ENCODE peak calls at places on chromosomes 6 and 20, in four cellular contexts. One of them, this sample, is unnamed.

GRCh38 chr20:43752561-43753301 is 25.9 kb upstream of the GTSF1L start:
- DNase-seq in MM.1S: peak
- DNase-seq in HCT116: no peak
- DNase-seq in GM23248: peak
- DNase-seq in this sample: peak

GRCh38 chr6:164108869-164109769 is 694.6 kb downstream of the QKI start:
- DNase-seq in HCT116: no peak
- DNase-seq in GM23248: peak
- DNase-seq in MM.1S: no peak
- DNase-seq in this sample: no peak

GRCh38 chr20:48098866-48099265 is 313.6 kb upstream of the SULF2 start:
- DNase-seq in MM.1S: no peak
- DNase-seq in HCT116: no peak
- DNase-seq in GM23248: no peak
- DNase-seq in this sample: no peak

GRCh38 chr6:90343581-90343980 is 46.9 kb upstream of the BACH2 start:
- DNase-seq in GM23248: peak
- DNase-seq in MM.1S: no peak
- DNase-seq in HCT116: peak
- DNase-seq in this sample: no peak

GRCh38 chr20:56194042-56194441 is 54.5 kb upstream of the MC3R start:
- DNase-seq in HCT116: no peak
- DNase-seq in MM.1S: no peak
- DNase-seq in GM23248: no peak
- DNase-seq in this sample: no peak

GRCh38 chr6:52426667-52427066 is 6.5 kb downstream of the EFHC1 start:
- DNase-seq in MM.1S: no peak
- DNase-seq in HCT116: no peak
- DNase-seq in GM23248: no peak
- DNase-seq in this sample: no peak

GRCh38 chr6:148231572-148231971 is 111.1 kb upstream of the SASH1 start:
- DNase-seq in GM23248: peak
- DNase-seq in MM.1S: no peak
- DNase-seq in HCT116: no peak
- DNase-seq in this sample: no peak

GRCh38 chr6:43973351-43973750 is 153.9 kb downstream of the MRPL14 start:
- DNase-seq in MM.1S: no peak
- DNase-seq in GM23248: peak
- DNase-seq in HCT116: no peak
- DNase-seq in this sample: no peak

GRCh38 chr6:28953039-28953872 is 29.5 kb upstream of the TRIM27 start:
- DNase-seq in HCT116: peak
- DNase-seq in GM23248: peak
- DNase-seq in MM.1S: peak
- DNase-seq in this sample: peak

GRCh38 chr6:141562801-141563763 is 569.6 kb upstream of the GJE1 start:
- DNase-seq in MM.1S: peak
- DNase-seq in GM23248: peak
- DNase-seq in HCT116: peak
- DNase-seq in this sample: peak

GRCh38 chr6:156686940-156687874 is 90.0 kb upstream of the ARID1B start:
- DNase-seq in GM23248: peak
- DNase-seq in HCT116: peak
- DNase-seq in MM.1S: peak
- DNase-seq in this sample: peak

GRCh38 chr6:87754828-87755227 is 52.8 kb upstream of the AKIRIN2 start:
- DNase-seq in GM23248: no peak
- DNase-seq in MM.1S: no peak
- DNase-seq in HCT116: no peak
- DNase-seq in this sample: peak

GRCh38 chr20:42572320-42573016 is 617.2 kb downstream of the PTPRT start:
- DNase-seq in GM23248: no peak
- DNase-seq in HCT116: no peak
- DNase-seq in MM.1S: no peak
- DNase-seq in this sample: no peak

GRCh38 chr6:144077881-144078280 is 17.5 kb downstream of the SF3B5 start:
- DNase-seq in MM.1S: peak
- DNase-seq in GM23248: no peak
- DNase-seq in HCT116: no peak
- DNase-seq in this sample: no peak

GRCh38 chr6:36358235-36358915 is 21.7 kb upstream of the BNIP5 start:
- DNase-seq in HCT116: no peak
- DNase-seq in MM.1S: no peak
- DNase-seq in GM23248: no peak
- DNase-seq in this sample: no peak

GRCh38 chr20:41222703-41223102 is 85.4 kb downstream of the PLCG1 start:
- DNase-seq in GM23248: peak
- DNase-seq in HCT116: no peak
- DNase-seq in MM.1S: no peak
- DNase-seq in this sample: no peak

GRCh38 chr6:77124604-77125003 is 338.7 kb downstream of the HTR1B start:
- DNase-seq in HCT116: no peak
- DNase-seq in MM.1S: no peak
- DNase-seq in GM23248: peak
- DNase-seq in this sample: no peak

GRCh38 chr6:153167026-153167891 is 36.2 kb upstream of the RGS17 start:
- DNase-seq in HCT116: peak
- DNase-seq in GM23248: peak
- DNase-seq in MM.1S: no peak
- DNase-seq in this sample: no peak

GRCh38 chr6:113671440-113671839 is 185.7 kb upstream of the MARCKS start:
- DNase-seq in GM23248: no peak
- DNase-seq in HCT116: no peak
- DNase-seq in MM.1S: no peak
- DNase-seq in this sample: no peak

GRCh38 chr6:113676057-113676456 is 181.1 kb upstream of the MARCKS start:
- DNase-seq in MM.1S: no peak
- DNase-seq in GM23248: no peak
- DNase-seq in HCT116: no peak
- DNase-seq in this sample: no peak

GRCh38 chr6:113669641-113670040 is 187.5 kb upstream of the MARCKS start:
- DNase-seq in GM23248: no peak
- DNase-seq in HCT116: no peak
- DNase-seq in MM.1S: no peak
- DNase-seq in this sample: no peak

GRCh38 chr6:113674075-113674474 is 183.1 kb upstream of the MARCKS start:
- DNase-seq in MM.1S: no peak
- DNase-seq in HCT116: no peak
- DNase-seq in GM23248: no peak
- DNase-seq in this sample: no peak

GRCh38 chr6:113672691-113673149 is 184.4 kb upstream of the MARCKS start:
- DNase-seq in MM.1S: no peak
- DNase-seq in HCT116: no peak
- DNase-seq in GM23248: peak
- DNase-seq in this sample: no peak
- TF ChIP-seq EZH2phosphoT487 in MM.1S: no peak
- TF ChIP-seq EZH2phosphoT487 in HCT116: no peak
- TF ChIP-seq EZH2phosphoT487 in GM23248: no peak
- TF ChIP-seq EZH2phosphoT487 in this sample: no peak

DNA sequence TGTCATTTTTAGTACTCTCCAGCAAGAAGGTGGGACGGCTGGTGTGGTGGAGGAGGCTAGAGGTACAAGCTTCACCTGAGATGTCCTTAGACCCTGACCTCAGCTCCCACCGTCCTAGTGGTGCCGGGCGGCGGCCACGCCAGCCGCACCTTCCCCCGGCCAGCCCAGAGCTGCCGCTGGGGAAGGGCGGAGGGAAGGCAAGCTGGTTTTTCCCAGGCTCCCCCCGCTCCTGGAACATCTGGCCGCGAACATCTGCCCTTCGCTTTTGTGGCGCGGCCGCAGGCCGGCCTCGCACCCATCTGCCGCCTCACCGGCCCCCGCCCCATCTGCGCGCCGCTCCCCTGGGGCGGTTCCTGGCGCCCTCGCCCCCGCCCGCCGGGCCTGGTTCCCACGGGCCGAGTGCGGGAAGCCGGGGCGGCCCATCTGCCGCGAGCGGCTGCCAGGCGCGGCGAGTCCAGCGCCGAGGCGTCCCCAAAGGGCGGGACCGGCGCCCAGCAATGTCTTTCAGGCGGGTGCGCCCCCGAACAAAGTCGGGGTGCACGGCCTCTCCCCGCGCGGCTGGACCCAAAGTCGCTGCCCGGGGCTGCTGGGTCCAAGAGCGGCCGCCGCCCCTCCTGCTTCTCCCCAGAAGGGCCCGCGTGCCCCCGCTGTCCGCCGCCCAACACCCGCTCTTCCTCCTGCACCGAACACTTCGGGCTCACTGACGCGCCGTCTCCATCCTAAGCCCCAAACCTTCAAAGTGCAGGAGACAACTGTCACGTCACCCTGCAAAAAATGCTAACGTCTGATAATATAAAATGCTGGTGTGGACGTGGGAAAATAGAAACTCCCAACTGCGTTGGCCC is 17.3 kb upstream of the ID1 start:
- DNase-seq in GM23248: peak
- DNase-seq in MM.1S: no peak
- DNase-seq in HCT116: no peak
- DNase-seq in this sample: no peak
- H3K4me3 ChIP-seq in GM23248: peak
- H3K4me3 ChIP-seq in MM.1S: peak
- H3K4me3 ChIP-seq in HCT116: peak
- H3K4me3 ChIP-seq in this sample: no peak

GRCh38 chr6:159821726-159822125 is 21.6 kb downstream of the PNLDC1 start:
- DNase-seq in HCT116: no peak
- DNase-seq in GM23248: no peak
- DNase-seq in MM.1S: no peak
- DNase-seq in this sample: no peak

GRCh38 chr6:159819098-159819497 is 19.0 kb downstream of the PNLDC1 start:
- DNase-seq in GM23248: no peak
- DNase-seq in HCT116: no peak
- DNase-seq in MM.1S: no peak
- DNase-seq in this sample: no peak

GRCh38 chr6:159817951-159818739 is 18.1 kb downstream of the PNLDC1 start:
- DNase-seq in MM.1S: no peak
- DNase-seq in HCT116: no peak
- DNase-seq in GM23248: no peak
- DNase-seq in this sample: no peak

GRCh38 chr6:159821111-159821510 is 21.0 kb downstream of the PNLDC1 start:
- DNase-seq in GM23248: no peak
- DNase-seq in HCT116: no peak
- DNase-seq in MM.1S: no peak
- DNase-seq in this sample: no peak

GRCh38 chr6:159819932-159820640 is 20.0 kb downstream of the PNLDC1 start:
- DNase-seq in HCT116: no peak
- DNase-seq in MM.1S: peak
- DNase-seq in GM23248: no peak
- DNase-seq in this sample: peak
- TF ChIP-seq EZH2phosphoT487 in HCT116: no peak
- TF ChIP-seq EZH2phosphoT487 in MM.1S: no peak
- TF ChIP-seq EZH2phosphoT487 in GM23248: no peak
- TF ChIP-seq EZH2phosphoT487 in this sample: no peak

GRCh38 chr20:59945175-59945574 is 5.0 kb downstream of the FAM217B start:
- DNase-seq in MM.1S: no peak
- DNase-seq in HCT116: no peak
- DNase-seq in GM23248: peak
- DNase-seq in this sample: no peak
- H3K4me3 ChIP-seq in MM.1S: no peak
- H3K4me3 ChIP-seq in HCT116: no peak
- H3K4me3 ChIP-seq in GM23248: no peak
- H3K4me3 ChIP-seq in this sample: no peak

GRCh38 chr20:59498291-59498690 is 106.0 kb upstream of the PHACTR3 start:
- DNase-seq in HCT116: no peak
- DNase-seq in GM23248: no peak
- DNase-seq in MM.1S: no peak
- DNase-seq in this sample: no peak

GRCh38 chr20:59495894-59496510 is 108.3 kb upstream of the PHACTR3 start:
- DNase-seq in HCT116: peak
- DNase-seq in GM23248: peak
- DNase-seq in MM.1S: peak
- DNase-seq in this sample: peak

GRCh38 chr20:59495166-59495565 is 109.2 kb upstream of the PHACTR3 start:
- DNase-seq in GM23248: no peak
- DNase-seq in MM.1S: no peak
- DNase-seq in HCT116: no peak
- DNase-seq in this sample: no peak

GRCh38 chr20:59499863-59500262 is 104.5 kb upstream of the PHACTR3 start:
- DNase-seq in GM23248: no peak
- DNase-seq in MM.1S: no peak
- DNase-seq in HCT116: no peak
- DNase-seq in this sample: no peak

DNA sequence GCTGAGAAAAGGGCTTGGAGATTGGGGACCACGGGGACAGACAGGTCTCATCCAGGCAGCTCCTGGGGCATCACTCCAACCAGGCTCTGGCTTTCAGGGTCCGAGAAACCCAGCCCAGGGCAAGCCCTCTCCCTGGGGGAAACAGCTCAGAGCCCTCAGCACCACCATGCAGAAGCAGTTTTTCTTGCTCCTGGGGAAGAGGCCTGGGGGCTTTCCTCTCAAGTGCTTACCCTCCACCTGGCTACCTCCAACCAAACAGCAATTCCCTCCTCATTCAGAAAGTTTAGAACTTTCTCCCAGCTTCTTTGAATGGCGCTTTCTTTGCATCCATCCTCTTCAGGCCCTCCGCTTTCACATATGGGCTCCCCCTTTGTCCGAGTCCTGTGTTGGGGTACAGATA is 110.4 kb upstream of the PHACTR3 start:
- DNase-seq in GM23248: no peak
- DNase-seq in HCT116: no peak
- DNase-seq in MM.1S: no peak
- DNase-seq in this sample: no peak
- TF ChIP-seq EZH2phosphoT487 in GM23248: no peak
- TF ChIP-seq EZH2phosphoT487 in HCT116: no peak
- TF ChIP-seq EZH2phosphoT487 in MM.1S: no peak
- TF ChIP-seq EZH2phosphoT487 in this sample: no peak

GRCh38 chr6:80638222-80639055 is 532.0 kb downstream of the BCKDHB start:
- DNase-seq in HCT116: peak
- DNase-seq in MM.1S: peak
- DNase-seq in GM23248: peak
- DNase-seq in this sample: no peak
- H3K4me3 ChIP-seq in HCT116: peak
- H3K4me3 ChIP-seq in MM.1S: no peak
- H3K4me3 ChIP-seq in GM23248: no peak
- H3K4me3 ChIP-seq in this sample: no peak

DNA sequence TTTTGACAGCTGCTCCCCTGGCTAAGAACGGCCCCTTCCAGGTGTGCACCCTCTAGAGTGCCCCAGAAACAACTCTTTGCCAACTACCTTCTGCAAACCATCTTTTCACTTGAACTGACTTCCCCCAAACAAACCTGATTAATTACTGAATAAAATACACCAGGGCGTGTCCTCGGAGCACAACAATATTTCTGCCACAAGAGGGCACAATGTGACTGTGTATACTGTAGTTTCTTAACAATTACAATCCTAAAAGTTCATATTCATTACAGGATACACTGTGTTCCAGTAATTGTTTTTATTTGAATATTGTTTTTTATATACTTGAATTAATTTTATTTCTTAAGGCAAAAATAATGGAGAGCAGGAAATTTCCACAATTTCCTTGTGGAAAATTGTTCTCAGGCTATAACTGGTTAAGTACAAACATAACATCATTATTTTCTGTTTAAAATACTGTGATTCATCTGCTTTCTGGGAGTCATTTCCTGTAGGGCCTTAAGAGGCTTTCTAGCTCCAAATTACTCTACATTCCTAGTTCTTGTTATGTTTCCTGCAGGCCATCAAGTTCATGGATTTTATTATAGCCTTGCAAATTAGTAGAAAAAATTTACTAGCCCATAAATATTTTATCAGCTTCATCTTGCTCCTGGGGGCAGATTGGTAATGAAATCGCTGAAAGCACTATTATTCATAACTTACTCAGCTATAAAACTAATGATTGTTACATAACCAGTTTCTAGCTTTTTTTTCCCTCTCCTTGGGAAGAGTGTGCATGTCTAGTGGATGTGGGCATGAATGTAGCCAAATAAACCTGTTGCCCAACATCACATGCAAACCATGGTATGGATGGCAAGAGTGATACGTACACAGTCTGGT is 51.9 kb upstream of the SLC22A16 start:
- DNase-seq in MM.1S: peak
- DNase-seq in HCT116: peak
- DNase-seq in GM23248: peak
- DNase-seq in this sample: peak
- TF ChIP-seq EZH2phosphoT487 in MM.1S: no peak
- TF ChIP-seq EZH2phosphoT487 in HCT116: no peak
- TF ChIP-seq EZH2phosphoT487 in GM23248: peak
- TF ChIP-seq EZH2phosphoT487 in this sample: no peak